ENCODE peak calls at places on chromosomes 1 and 21, in five cellular contexts. B is T-cell; E is GM10248; Z is EL; O is stimulated activated naive CD4-positive, alpha-beta T cell. N is an unnamed sample.

GRCh38 chr1:217004776-217005436 is 281.7 kb upstream of the ESRRG start:
- DNase-seq in B (no peak), E (no peak), Z (no peak), O (no peak), N (no peak)

GRCh38 chr21:45599146-45599581 is 44.4 kb upstream of the PCBP3 start:
- DNase-seq in B (no peak), E (no peak), Z (no peak), O (no peak), N (no peak)

GRCh38 chr1:9891207-9891606 is 18.9 kb downstream of the CTNNBIP1 start:
- DNase-seq in B (no peak), E (no peak), Z (peak), O (no peak), N (no peak)

GRCh38 chr1:38891753-38892152 is 10.4 kb upstream of the GJA9 start:
- DNase-seq in B (no peak), E (no peak), Z (no peak), O (no peak), N (no peak)

GRCh38 chr1:3640113-3640932 is 9.6 kb downstream of the WRAP73 start:
- DNase-seq in B (no peak), E (no peak), Z (no peak), O (no peak), N (no peak)

GRCh38 chr1:36350659-36351171 is 27.3 kb upstream of the EVA1B start:
- DNase-seq in B (peak), E (no peak), Z (peak), O (peak), N (no peak)

GRCh38 chr21:41881051-41881450 is 1.9 kb upstream of the PRDM15 start:
- DNase-seq in B (no peak), E (no peak), Z (no peak), O (no peak), N (no peak)

GRCh38 chr1:201223852-201224670 is 33.4 kb downstream of the IGFN1 start:
- DNase-seq in B (no peak), E (no peak), Z (no peak), O (no peak), N (no peak)

GRCh38 chr1:18463984-18464664 is 16.6 kb upstream of the KLHDC7A start:
- DNase-seq in B (no peak), E (no peak), Z (no peak), O (no peak), N (no peak)